ENCODE peak calls at places on chromosomes 4 and X, in eight cellular contexts. One of them, this sample, is unnamed.

GRCh38 chr4:67933755-67934154 is 29.5 kb downstream of the TMPRSS11A start:
- DNase-seq in GM23248: peak
- DNase-seq in mammary epithelial cell: no peak
- DNase-seq in HepG2: no peak
- DNase-seq in endothelial cell of umbilical vein: peak
- DNase-seq in neuronal stem cell: no peak
- DNase-seq in IMR-90: no peak
- DNase-seq in keratinocyte: no peak
- DNase-seq in this sample: no peak

GRCh38 chr4:84878090-84878489 is 88.4 kb downstream of the WDFY3 start:
- DNase-seq in neuronal stem cell: no peak
- DNase-seq in GM23248: peak
- DNase-seq in keratinocyte: peak
- DNase-seq in HepG2: no peak
- DNase-seq in mammary epithelial cell: peak
- DNase-seq in endothelial cell of umbilical vein: peak
- DNase-seq in IMR-90: peak
- DNase-seq in this sample: peak

GRCh38 chr4:82500830-82501229 is 61.0 kb downstream of the TMEM150C start:
- DNase-seq in endothelial cell of umbilical vein: no peak
- DNase-seq in HepG2: no peak
- DNase-seq in IMR-90: no peak
- DNase-seq in mammary epithelial cell: no peak
- DNase-seq in neuronal stem cell: no peak
- DNase-seq in keratinocyte: no peak
- DNase-seq in GM23248: no peak
- DNase-seq in this sample: no peak

GRCh38 chr4:23889368-23889767 is 479 bp downstream of the PPARGC1A start:
- DNase-seq in mammary epithelial cell: peak
- DNase-seq in neuronal stem cell: no peak
- DNase-seq in keratinocyte: no peak
- DNase-seq in endothelial cell of umbilical vein: no peak
- DNase-seq in IMR-90: no peak
- DNase-seq in HepG2: no peak
- DNase-seq in GM23248: peak
- DNase-seq in this sample: peak

GRCh38 chr4:159296061-159296460 is 193.2 kb downstream of the RAPGEF2 start:
- DNase-seq in neuronal stem cell: no peak
- DNase-seq in HepG2: peak
- DNase-seq in mammary epithelial cell: peak
- DNase-seq in IMR-90: peak
- DNase-seq in endothelial cell of umbilical vein: peak
- DNase-seq in GM23248: peak
- DNase-seq in keratinocyte: no peak
- DNase-seq in this sample: peak

GRCh38 chr4:164977243-164978164 is at the start of gene TRIM61:
- DNase-seq in endothelial cell of umbilical vein: no peak
- DNase-seq in HepG2: no peak
- DNase-seq in neuronal stem cell: peak
- DNase-seq in keratinocyte: no peak
- DNase-seq in IMR-90: peak
- DNase-seq in GM23248: no peak
- DNase-seq in mammary epithelial cell: no peak
- DNase-seq in this sample: no peak

GRCh38 chrX:134543201-134543797 is 83.3 kb downstream of the HPRT1 start:
- DNase-seq in mammary epithelial cell: no peak
- DNase-seq in GM23248: no peak
- DNase-seq in neuronal stem cell: no peak
- DNase-seq in endothelial cell of umbilical vein: peak
- DNase-seq in IMR-90: no peak
- DNase-seq in HepG2: no peak
- DNase-seq in keratinocyte: no peak
- DNase-seq in this sample: no peak

GRCh38 chr4:69718376-69719293 is 41.8 kb downstream of the SULT1B1 start:
- DNase-seq in mammary epithelial cell: peak
- DNase-seq in neuronal stem cell: no peak
- DNase-seq in HepG2: no peak
- DNase-seq in GM23248: peak
- DNase-seq in endothelial cell of umbilical vein: peak
- DNase-seq in keratinocyte: no peak
- DNase-seq in IMR-90: peak
- DNase-seq in this sample: peak

GRCh38 chr4:14749910-14750309 is 252.4 kb upstream of the CPEB2 start:
- DNase-seq in endothelial cell of umbilical vein: no peak
- DNase-seq in keratinocyte: no peak
- DNase-seq in neuronal stem cell: no peak
- DNase-seq in GM23248: peak
- DNase-seq in IMR-90: no peak
- DNase-seq in mammary epithelial cell: peak
- DNase-seq in HepG2: no peak
- DNase-seq in this sample: peak

GRCh38 chr4:174214102-174214878 is 69.2 kb downstream of the FBXO8 start:
- DNase-seq in IMR-90: no peak
- DNase-seq in HepG2: no peak
- DNase-seq in GM23248: peak
- DNase-seq in neuronal stem cell: peak
- DNase-seq in mammary epithelial cell: no peak
- DNase-seq in endothelial cell of umbilical vein: no peak
- DNase-seq in keratinocyte: no peak
- DNase-seq in this sample: no peak

GRCh38 chr4:138311771-138312535 is 69.8 kb upstream of the SLC7A11 start:
- DNase-seq in HepG2: no peak
- DNase-seq in mammary epithelial cell: no peak
- DNase-seq in neuronal stem cell: no peak
- DNase-seq in GM23248: peak
- DNase-seq in keratinocyte: no peak
- DNase-seq in endothelial cell of umbilical vein: no peak
- DNase-seq in IMR-90: peak
- DNase-seq in this sample: peak

GRCh38 chrX:28802625-28803024 is 215.4 kb downstream of the IL1RAPL1 start:
- DNase-seq in endothelial cell of umbilical vein: peak
- DNase-seq in HepG2: no peak
- DNase-seq in GM23248: no peak
- DNase-seq in neuronal stem cell: no peak
- DNase-seq in IMR-90: no peak
- DNase-seq in keratinocyte: no peak
- DNase-seq in mammary epithelial cell: no peak
- DNase-seq in this sample: peak

GRCh38 chr4:87240341-87240740 is 19.9 kb upstream of the KLHL8 start:
- DNase-seq in endothelial cell of umbilical vein: peak
- DNase-seq in HepG2: no peak
- DNase-seq in keratinocyte: no peak
- DNase-seq in IMR-90: no peak
- DNase-seq in GM23248: peak
- DNase-seq in mammary epithelial cell: no peak
- DNase-seq in neuronal stem cell: no peak
- DNase-seq in this sample: no peak

GRCh38 chrX:26442340-26442739 is 226.4 kb downstream of the MAGEB5 start:
- DNase-seq in HepG2: no peak
- DNase-seq in endothelial cell of umbilical vein: peak
- DNase-seq in neuronal stem cell: peak
- DNase-seq in GM23248: peak
- DNase-seq in mammary epithelial cell: peak
- DNase-seq in keratinocyte: no peak
- DNase-seq in IMR-90: peak
- DNase-seq in this sample: no peak

GRCh38 chr4:88014506-88014905 is 7.1 kb downstream of the PKD2 start:
- DNase-seq in mammary epithelial cell: no peak
- DNase-seq in neuronal stem cell: no peak
- DNase-seq in GM23248: no peak
- DNase-seq in IMR-90: no peak
- DNase-seq in endothelial cell of umbilical vein: no peak
- DNase-seq in keratinocyte: no peak
- DNase-seq in HepG2: no peak
- DNase-seq in this sample: no peak

GRCh38 chr4:54687887-54688841 is 30.4 kb downstream of the KIT start:
- DNase-seq in IMR-90: peak
- DNase-seq in keratinocyte: no peak
- DNase-seq in mammary epithelial cell: no peak
- DNase-seq in HepG2: no peak
- DNase-seq in neuronal stem cell: no peak
- DNase-seq in GM23248: peak
- DNase-seq in endothelial cell of umbilical vein: no peak
- DNase-seq in this sample: no peak

GRCh38 chr4:126973201-126973600 is 659.6 kb upstream of the INTU start:
- DNase-seq in HepG2: no peak
- DNase-seq in IMR-90: no peak
- DNase-seq in GM23248: no peak
- DNase-seq in neuronal stem cell: no peak
- DNase-seq in mammary epithelial cell: no peak
- DNase-seq in endothelial cell of umbilical vein: no peak
- DNase-seq in keratinocyte: no peak
- DNase-seq in this sample: peak

GRCh38 chr4:147707892-147708672 is 23.8 kb upstream of the ARHGAP10 start:
- DNase-seq in neuronal stem cell: no peak
- DNase-seq in endothelial cell of umbilical vein: peak
- DNase-seq in keratinocyte: no peak
- DNase-seq in mammary epithelial cell: peak
- DNase-seq in HepG2: peak
- DNase-seq in GM23248: peak
- DNase-seq in IMR-90: peak
- DNase-seq in this sample: peak

GRCh38 chrX:115058276-115058675 is 40.9 kb upstream of the IL13RA2 start:
- DNase-seq in endothelial cell of umbilical vein: peak
- DNase-seq in mammary epithelial cell: peak
- DNase-seq in IMR-90: peak
- DNase-seq in neuronal stem cell: no peak
- DNase-seq in GM23248: peak
- DNase-seq in keratinocyte: no peak
- DNase-seq in HepG2: no peak
- DNase-seq in this sample: peak

GRCh38 chrX:134764202-134764785 is 106.0 kb upstream of the PLAC1 start:
- DNase-seq in mammary epithelial cell: peak
- DNase-seq in IMR-90: no peak
- DNase-seq in GM23248: peak
- DNase-seq in endothelial cell of umbilical vein: peak
- DNase-seq in HepG2: peak
- DNase-seq in neuronal stem cell: no peak
- DNase-seq in keratinocyte: peak
- DNase-seq in this sample: peak

GRCh38 chr4:180086480-180087170 is 2156.6 kb upstream of the TENM3 start:
- DNase-seq in IMR-90: no peak
- DNase-seq in HepG2: no peak
- DNase-seq in neuronal stem cell: no peak
- DNase-seq in GM23248: no peak
- DNase-seq in keratinocyte: no peak
- DNase-seq in endothelial cell of umbilical vein: no peak
- DNase-seq in mammary epithelial cell: no peak
- DNase-seq in this sample: no peak

DNA sequence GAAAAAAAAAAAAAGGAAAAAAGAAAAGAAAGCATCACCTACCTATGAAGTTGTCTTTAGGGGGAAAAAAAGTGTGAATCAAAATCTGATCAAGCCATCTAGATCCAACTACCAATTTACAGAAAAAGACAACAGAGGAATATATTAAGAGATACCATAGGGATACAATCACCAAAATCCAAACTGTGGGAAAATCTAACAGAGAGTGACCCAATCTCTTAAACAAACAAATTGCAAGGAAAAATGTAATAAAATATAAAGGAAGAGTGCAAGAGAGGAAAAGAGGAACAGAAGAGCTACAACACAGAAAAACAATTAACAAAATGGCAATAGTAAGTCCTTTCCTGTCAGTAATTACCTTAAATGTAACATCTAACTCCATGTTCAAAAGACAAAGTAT is 19.0 kb downstream of the THOC2 start:
- DNase-seq in IMR-90: peak
- DNase-seq in HepG2: no peak
- DNase-seq in GM23248: peak
- DNase-seq in mammary epithelial cell: no peak
- DNase-seq in neuronal stem cell: no peak
- DNase-seq in keratinocyte: no peak
- DNase-seq in endothelial cell of umbilical vein: peak
- DNase-seq in this sample: no peak
- H3K9ac ChIP-seq in IMR-90: no peak
- H3K9ac ChIP-seq in HepG2: no peak
- H3K9ac ChIP-seq in GM23248: no peak
- H3K9ac ChIP-seq in mammary epithelial cell: no peak
- H3K9ac ChIP-seq in neuronal stem cell: no peak
- H3K9ac ChIP-seq in keratinocyte: no peak
- H3K9ac ChIP-seq in endothelial cell of umbilical vein: no peak
- H3K9ac ChIP-seq in this sample: no peak

DNA sequence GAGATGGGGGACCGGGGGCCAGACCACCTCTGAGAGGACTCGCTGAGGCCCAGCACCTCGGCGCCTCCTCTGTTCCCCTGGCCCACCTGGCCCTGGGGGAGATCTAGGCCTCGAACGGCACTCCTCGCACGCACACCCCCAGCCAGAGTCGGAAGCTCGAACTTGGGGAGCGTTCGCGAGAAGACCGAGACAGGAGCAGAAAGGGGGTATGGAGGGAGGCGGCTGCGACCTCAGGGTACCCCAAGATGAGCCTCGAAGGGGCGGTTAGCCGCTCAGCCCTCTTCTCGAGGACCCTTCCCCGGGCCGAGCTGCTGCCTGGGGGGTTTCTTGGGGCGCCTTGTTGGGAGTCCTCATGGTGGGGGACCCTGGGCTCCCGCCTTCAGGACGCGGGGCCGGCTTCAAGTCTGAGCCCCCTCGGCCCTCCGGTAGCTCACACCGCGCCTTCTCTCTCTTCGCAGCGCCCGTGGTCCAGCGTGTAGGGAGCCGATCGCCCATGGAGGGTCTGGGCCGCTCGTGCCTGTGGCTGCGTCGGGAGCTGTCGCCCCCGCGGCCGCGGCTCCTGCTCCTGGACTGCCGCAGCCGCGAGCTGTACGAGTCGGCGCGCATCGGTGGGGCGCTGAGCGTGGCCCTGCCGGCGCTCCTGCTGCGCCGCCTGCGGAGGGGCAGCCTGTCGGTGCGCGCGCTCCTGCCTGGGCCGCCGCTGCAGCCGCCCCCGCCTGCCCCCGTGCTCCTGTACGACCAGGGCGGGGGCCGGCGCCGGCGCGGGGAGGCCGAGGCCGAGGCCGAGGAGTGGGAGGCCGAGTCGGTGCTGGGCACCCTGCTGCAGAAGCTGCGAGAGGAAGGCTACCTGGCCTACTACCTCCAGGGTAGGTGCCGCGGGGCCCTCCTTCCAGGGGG is 706 bp downstream of the DUSP9 start:
- DNase-seq in keratinocyte: no peak
- DNase-seq in neuronal stem cell: no peak
- DNase-seq in HepG2: no peak
- DNase-seq in GM23248: peak
- DNase-seq in IMR-90: no peak
- DNase-seq in mammary epithelial cell: no peak
- DNase-seq in endothelial cell of umbilical vein: no peak
- DNase-seq in this sample: no peak
- H3K9ac ChIP-seq in keratinocyte: no peak
- H3K9ac ChIP-seq in neuronal stem cell: peak
- H3K9ac ChIP-seq in HepG2: peak
- H3K9ac ChIP-seq in GM23248: no peak
- H3K9ac ChIP-seq in IMR-90: no peak
- H3K9ac ChIP-seq in mammary epithelial cell: no peak
- H3K9ac ChIP-seq in endothelial cell of umbilical vein: no peak
- H3K9ac ChIP-seq in this sample: no peak

GRCh38 chr4:185257694-185258093 is 48.3 kb downstream of the SNX25 start:
- DNase-seq in IMR-90: no peak
- DNase-seq in HepG2: no peak
- DNase-seq in endothelial cell of umbilical vein: no peak
- DNase-seq in GM23248: no peak
- DNase-seq in keratinocyte: no peak
- DNase-seq in mammary epithelial cell: no peak
- DNase-seq in neuronal stem cell: no peak
- DNase-seq in this sample: no peak
- H3K9ac ChIP-seq in IMR-90: no peak
- H3K9ac ChIP-seq in HepG2: no peak
- H3K9ac ChIP-seq in endothelial cell of umbilical vein: no peak
- H3K9ac ChIP-seq in GM23248: no peak
- H3K9ac ChIP-seq in keratinocyte: no peak
- H3K9ac ChIP-seq in mammary epithelial cell: no peak
- H3K9ac ChIP-seq in neuronal stem cell: no peak
- H3K9ac ChIP-seq in this sample: no peak

GRCh38 chr4:122784261-122784660 is 42.4 kb upstream of the FGF2 start:
- DNase-seq in mammary epithelial cell: no peak
- DNase-seq in GM23248: no peak
- DNase-seq in neuronal stem cell: no peak
- DNase-seq in endothelial cell of umbilical vein: no peak
- DNase-seq in IMR-90: no peak
- DNase-seq in HepG2: no peak
- DNase-seq in keratinocyte: no peak
- DNase-seq in this sample: no peak
- H3K9ac ChIP-seq in mammary epithelial cell: no peak
- H3K9ac ChIP-seq in GM23248: peak
- H3K9ac ChIP-seq in neuronal stem cell: no peak
- H3K9ac ChIP-seq in endothelial cell of umbilical vein: peak
- H3K9ac ChIP-seq in IMR-90: no peak
- H3K9ac ChIP-seq in HepG2: no peak
- H3K9ac ChIP-seq in keratinocyte: no peak
- H3K9ac ChIP-seq in this sample: peak